ENCODE peak calls at places on chromosomes 4 and X, in ten cellular contexts. One of them, this sample, is unnamed.

GRCh38 chrX:68833855-68834331 is 5.1 kb downstream of the EFNB1 start:
- DNase-seq in globus pallidus: no peak
- DNase-seq in activated CD4-positive, alpha-beta T cell treated with anti-CD3 and anti-CD28 coated beads, Interleukin-2, amount 50 U/mL, for 1 hour: no peak
- DNase-seq in head of caudate nucleus: no peak
- DNase-seq in Caco-2: no peak
- DNase-seq in stimulated activated CD4-positive, alpha-beta T cell treated with anti-CD3 and anti-CD28 coated beads, Interleukin-15, amount 100 ng/mL, for 1 hour: no peak
- DNase-seq in HepG2: no peak
- DNase-seq in stimulated activated CD8-positive, alpha-beta memory T cell treated with anti-CD3 and anti-CD28 coated beads, Interleukin-15, amount 100 ng/mL, for 24 hours: no peak
- DNase-seq in aorta: no peak
- DNase-seq in NCI-H1436: no peak
- DNase-seq in this sample: peak; percentile 45

GRCh38 chrX:125436855-125437254 is 117.2 kb downstream of the TEX13C start:
- DNase-seq in head of caudate nucleus: no peak
- DNase-seq in globus pallidus: peak; percentile 0
- DNase-seq in HepG2: no peak
- DNase-seq in NCI-H1436: peak; percentile 0
- DNase-seq in aorta: no peak
- DNase-seq in Caco-2: peak; percentile 20
- DNase-seq in activated CD4-positive, alpha-beta T cell treated with anti-CD3 and anti-CD28 coated beads, Interleukin-2, amount 50 U/mL, for 1 hour: no peak
- DNase-seq in stimulated activated CD8-positive, alpha-beta memory T cell treated with anti-CD3 and anti-CD28 coated beads, Interleukin-15, amount 100 ng/mL, for 24 hours: no peak
- DNase-seq in stimulated activated CD4-positive, alpha-beta T cell treated with anti-CD3 and anti-CD28 coated beads, Interleukin-15, amount 100 ng/mL, for 1 hour: no peak
- DNase-seq in this sample: no peak

GRCh38 chrX:12426420-12426819 is 288.1 kb downstream of the FRMPD4 start:
- DNase-seq in aorta: no peak
- DNase-seq in Caco-2: no peak
- DNase-seq in globus pallidus: no peak
- DNase-seq in NCI-H1436: no peak
- DNase-seq in stimulated activated CD4-positive, alpha-beta T cell treated with anti-CD3 and anti-CD28 coated beads, Interleukin-15, amount 100 ng/mL, for 1 hour: no peak
- DNase-seq in HepG2: no peak
- DNase-seq in head of caudate nucleus: no peak
- DNase-seq in stimulated activated CD8-positive, alpha-beta memory T cell treated with anti-CD3 and anti-CD28 coated beads, Interleukin-15, amount 100 ng/mL, for 24 hours: no peak
- DNase-seq in activated CD4-positive, alpha-beta T cell treated with anti-CD3 and anti-CD28 coated beads, Interleukin-2, amount 50 U/mL, for 1 hour: no peak
- DNase-seq in this sample: no peak

GRCh38 chrX:136271300-136271699 is 20.1 kb upstream of the MAP7D3 start:
- DNase-seq in HepG2: no peak
- DNase-seq in Caco-2: no peak
- DNase-seq in globus pallidus: no peak
- DNase-seq in head of caudate nucleus: no peak
- DNase-seq in NCI-H1436: no peak
- DNase-seq in activated CD4-positive, alpha-beta T cell treated with anti-CD3 and anti-CD28 coated beads, Interleukin-2, amount 50 U/mL, for 1 hour: no peak
- DNase-seq in stimulated activated CD4-positive, alpha-beta T cell treated with anti-CD3 and anti-CD28 coated beads, Interleukin-15, amount 100 ng/mL, for 1 hour: no peak
- DNase-seq in aorta: no peak
- DNase-seq in stimulated activated CD8-positive, alpha-beta memory T cell treated with anti-CD3 and anti-CD28 coated beads, Interleukin-15, amount 100 ng/mL, for 24 hours: no peak
- DNase-seq in this sample: no peak

GRCh38 chrX:109533631-109534030 is 3.0 kb upstream of the NXT2 start:
- DNase-seq in aorta: no peak
- DNase-seq in stimulated activated CD4-positive, alpha-beta T cell treated with anti-CD3 and anti-CD28 coated beads, Interleukin-15, amount 100 ng/mL, for 1 hour: no peak
- DNase-seq in globus pallidus: no peak
- DNase-seq in head of caudate nucleus: no peak
- DNase-seq in stimulated activated CD8-positive, alpha-beta memory T cell treated with anti-CD3 and anti-CD28 coated beads, Interleukin-15, amount 100 ng/mL, for 24 hours: no peak
- DNase-seq in Caco-2: no peak
- DNase-seq in NCI-H1436: no peak
- DNase-seq in activated CD4-positive, alpha-beta T cell treated with anti-CD3 and anti-CD28 coated beads, Interleukin-2, amount 50 U/mL, for 1 hour: no peak
- DNase-seq in HepG2: no peak
- DNase-seq in this sample: no peak

GRCh38 chr4:95059630-95060029 is 301.9 kb downstream of the BMPR1B start:
- DNase-seq in stimulated activated CD4-positive, alpha-beta T cell treated with anti-CD3 and anti-CD28 coated beads, Interleukin-15, amount 100 ng/mL, for 1 hour: no peak
- DNase-seq in head of caudate nucleus: no peak
- DNase-seq in globus pallidus: no peak
- DNase-seq in HepG2: no peak
- DNase-seq in activated CD4-positive, alpha-beta T cell treated with anti-CD3 and anti-CD28 coated beads, Interleukin-2, amount 50 U/mL, for 1 hour: no peak
- DNase-seq in stimulated activated CD8-positive, alpha-beta memory T cell treated with anti-CD3 and anti-CD28 coated beads, Interleukin-15, amount 100 ng/mL, for 24 hours: no peak
- DNase-seq in Caco-2: no peak
- DNase-seq in NCI-H1436: no peak
- DNase-seq in aorta: no peak
- DNase-seq in this sample: no peak

GRCh38 chrX:17654116-17654515 is 83.2 kb upstream of the SCML1 start:
- DNase-seq in HepG2: no peak
- DNase-seq in Caco-2: no peak
- DNase-seq in stimulated activated CD8-positive, alpha-beta memory T cell treated with anti-CD3 and anti-CD28 coated beads, Interleukin-15, amount 100 ng/mL, for 24 hours: no peak
- DNase-seq in stimulated activated CD4-positive, alpha-beta T cell treated with anti-CD3 and anti-CD28 coated beads, Interleukin-15, amount 100 ng/mL, for 1 hour: peak; percentile 23
- DNase-seq in globus pallidus: no peak
- DNase-seq in NCI-H1436: no peak
- DNase-seq in head of caudate nucleus: no peak
- DNase-seq in activated CD4-positive, alpha-beta T cell treated with anti-CD3 and anti-CD28 coated beads, Interleukin-2, amount 50 U/mL, for 1 hour: peak; percentile 27
- DNase-seq in aorta: no peak
- DNase-seq in this sample: no peak

GRCh38 chr4:87543835-87544461 is 14.8 kb upstream of the SPARCL1 start:
- DNase-seq in stimulated activated CD8-positive, alpha-beta memory T cell treated with anti-CD3 and anti-CD28 coated beads, Interleukin-15, amount 100 ng/mL, for 24 hours: no peak
- DNase-seq in Caco-2: peak; percentile 29
- DNase-seq in NCI-H1436: no peak
- DNase-seq in stimulated activated CD4-positive, alpha-beta T cell treated with anti-CD3 and anti-CD28 coated beads, Interleukin-15, amount 100 ng/mL, for 1 hour: no peak
- DNase-seq in activated CD4-positive, alpha-beta T cell treated with anti-CD3 and anti-CD28 coated beads, Interleukin-2, amount 50 U/mL, for 1 hour: no peak
- DNase-seq in aorta: no peak
- DNase-seq in head of caudate nucleus: peak; percentile 58
- DNase-seq in globus pallidus: peak; percentile 76
- DNase-seq in HepG2: peak; percentile 4
- DNase-seq in this sample: no peak

GRCh38 chr4:38371391-38371851 is 292.6 kb upstream of the KLF3 start:
- DNase-seq in stimulated activated CD4-positive, alpha-beta T cell treated with anti-CD3 and anti-CD28 coated beads, Interleukin-15, amount 100 ng/mL, for 1 hour: no peak
- DNase-seq in head of caudate nucleus: no peak
- DNase-seq in HepG2: no peak
- DNase-seq in aorta: no peak
- DNase-seq in stimulated activated CD8-positive, alpha-beta memory T cell treated with anti-CD3 and anti-CD28 coated beads, Interleukin-15, amount 100 ng/mL, for 24 hours: no peak
- DNase-seq in activated CD4-positive, alpha-beta T cell treated with anti-CD3 and anti-CD28 coated beads, Interleukin-2, amount 50 U/mL, for 1 hour: no peak
- DNase-seq in NCI-H1436: no peak
- DNase-seq in Caco-2: no peak
- DNase-seq in globus pallidus: no peak
- DNase-seq in this sample: no peak

GRCh38 chrX:23907496-23908218 is at the start of the genes APOO and CXorf58:
- DNase-seq in activated CD4-positive, alpha-beta T cell treated with anti-CD3 and anti-CD28 coated beads, Interleukin-2, amount 50 U/mL, for 1 hour: peak; percentile 88
- DNase-seq in HepG2: peak; percentile 81
- DNase-seq in Caco-2: peak; percentile 92
- DNase-seq in head of caudate nucleus: peak; percentile 92
- DNase-seq in stimulated activated CD4-positive, alpha-beta T cell treated with anti-CD3 and anti-CD28 coated beads, Interleukin-15, amount 100 ng/mL, for 1 hour: peak; percentile 80
- DNase-seq in aorta: peak; percentile 96
- DNase-seq in globus pallidus: peak; percentile 90
- DNase-seq in stimulated activated CD8-positive, alpha-beta memory T cell treated with anti-CD3 and anti-CD28 coated beads, Interleukin-15, amount 100 ng/mL, for 24 hours: peak; percentile 63
- DNase-seq in NCI-H1436: peak; percentile 84
- DNase-seq in this sample: peak; percentile 93

GRCh38 chrX:123339201-123339905 is 155.3 kb downstream of the GRIA3 start:
- DNase-seq in globus pallidus: no peak
- DNase-seq in stimulated activated CD4-positive, alpha-beta T cell treated with anti-CD3 and anti-CD28 coated beads, Interleukin-15, amount 100 ng/mL, for 1 hour: no peak
- DNase-seq in activated CD4-positive, alpha-beta T cell treated with anti-CD3 and anti-CD28 coated beads, Interleukin-2, amount 50 U/mL, for 1 hour: no peak
- DNase-seq in HepG2: no peak
- DNase-seq in stimulated activated CD8-positive, alpha-beta memory T cell treated with anti-CD3 and anti-CD28 coated beads, Interleukin-15, amount 100 ng/mL, for 24 hours: no peak
- DNase-seq in NCI-H1436: no peak
- DNase-seq in aorta: no peak
- DNase-seq in head of caudate nucleus: no peak
- DNase-seq in Caco-2: no peak
- DNase-seq in this sample: no peak

GRCh38 chrX:131778269-131779218 is 234.7 kb downstream of the OR13H1 start:
- DNase-seq in head of caudate nucleus: no peak
- DNase-seq in stimulated activated CD8-positive, alpha-beta memory T cell treated with anti-CD3 and anti-CD28 coated beads, Interleukin-15, amount 100 ng/mL, for 24 hours: no peak
- DNase-seq in Caco-2: no peak
- DNase-seq in HepG2: no peak
- DNase-seq in globus pallidus: no peak
- DNase-seq in activated CD4-positive, alpha-beta T cell treated with anti-CD3 and anti-CD28 coated beads, Interleukin-2, amount 50 U/mL, for 1 hour: no peak
- DNase-seq in stimulated activated CD4-positive, alpha-beta T cell treated with anti-CD3 and anti-CD28 coated beads, Interleukin-15, amount 100 ng/mL, for 1 hour: no peak
- DNase-seq in aorta: no peak
- DNase-seq in NCI-H1436: no peak
- DNase-seq in this sample: peak; percentile 79

GRCh38 chr4:139208404-139208945 is 31.5 kb upstream of the ELF2 start:
- DNase-seq in activated CD4-positive, alpha-beta T cell treated with anti-CD3 and anti-CD28 coated beads, Interleukin-2, amount 50 U/mL, for 1 hour: no peak
- DNase-seq in Caco-2: no peak
- DNase-seq in aorta: no peak
- DNase-seq in stimulated activated CD4-positive, alpha-beta T cell treated with anti-CD3 and anti-CD28 coated beads, Interleukin-15, amount 100 ng/mL, for 1 hour: no peak
- DNase-seq in globus pallidus: no peak
- DNase-seq in NCI-H1436: no peak
- DNase-seq in HepG2: peak; percentile 16
- DNase-seq in stimulated activated CD8-positive, alpha-beta memory T cell treated with anti-CD3 and anti-CD28 coated beads, Interleukin-15, amount 100 ng/mL, for 24 hours: no peak
- DNase-seq in head of caudate nucleus: no peak
- DNase-seq in this sample: no peak

GRCh38 chr4:112280657-112281056 is 5.0 kb downstream of the TIFA start:
- DNase-seq in HepG2: no peak
- DNase-seq in aorta: no peak
- DNase-seq in activated CD4-positive, alpha-beta T cell treated with anti-CD3 and anti-CD28 coated beads, Interleukin-2, amount 50 U/mL, for 1 hour: no peak
- DNase-seq in head of caudate nucleus: no peak
- DNase-seq in Caco-2: no peak
- DNase-seq in NCI-H1436: no peak
- DNase-seq in globus pallidus: no peak
- DNase-seq in stimulated activated CD4-positive, alpha-beta T cell treated with anti-CD3 and anti-CD28 coated beads, Interleukin-15, amount 100 ng/mL, for 1 hour: no peak
- DNase-seq in stimulated activated CD8-positive, alpha-beta memory T cell treated with anti-CD3 and anti-CD28 coated beads, Interleukin-15, amount 100 ng/mL, for 24 hours: no peak
- DNase-seq in this sample: no peak

GRCh38 chr4:87241341-87241740 is 20.9 kb upstream of the KLHL8 start:
- DNase-seq in aorta: no peak
- DNase-seq in globus pallidus: no peak
- DNase-seq in NCI-H1436: no peak
- DNase-seq in activated CD4-positive, alpha-beta T cell treated with anti-CD3 and anti-CD28 coated beads, Interleukin-2, amount 50 U/mL, for 1 hour: no peak
- DNase-seq in head of caudate nucleus: no peak
- DNase-seq in stimulated activated CD4-positive, alpha-beta T cell treated with anti-CD3 and anti-CD28 coated beads, Interleukin-15, amount 100 ng/mL, for 1 hour: no peak
- DNase-seq in stimulated activated CD8-positive, alpha-beta memory T cell treated with anti-CD3 and anti-CD28 coated beads, Interleukin-15, amount 100 ng/mL, for 24 hours: no peak
- DNase-seq in HepG2: no peak
- DNase-seq in Caco-2: no peak
- DNase-seq in this sample: no peak

GRCh38 chrX:27619975-27620374 is 29.8 kb downstream of the DCAF8L2 start:
- DNase-seq in Caco-2: peak; percentile 5
- DNase-seq in head of caudate nucleus: no peak
- DNase-seq in aorta: no peak
- DNase-seq in NCI-H1436: no peak
- DNase-seq in HepG2: peak; percentile 5
- DNase-seq in stimulated activated CD8-positive, alpha-beta memory T cell treated with anti-CD3 and anti-CD28 coated beads, Interleukin-15, amount 100 ng/mL, for 24 hours: no peak
- DNase-seq in activated CD4-positive, alpha-beta T cell treated with anti-CD3 and anti-CD28 coated beads, Interleukin-2, amount 50 U/mL, for 1 hour: no peak
- DNase-seq in stimulated activated CD4-positive, alpha-beta T cell treated with anti-CD3 and anti-CD28 coated beads, Interleukin-15, amount 100 ng/mL, for 1 hour: no peak
- DNase-seq in globus pallidus: no peak
- DNase-seq in this sample: no peak

GRCh38 chrX:47129879-47130358 is 14.6 kb downstream of the NDUFB11 start:
- DNase-seq in HepG2: no peak
- DNase-seq in activated CD4-positive, alpha-beta T cell treated with anti-CD3 and anti-CD28 coated beads, Interleukin-2, amount 50 U/mL, for 1 hour: no peak
- DNase-seq in head of caudate nucleus: peak; percentile 1
- DNase-seq in Caco-2: no peak
- DNase-seq in NCI-H1436: no peak
- DNase-seq in stimulated activated CD4-positive, alpha-beta T cell treated with anti-CD3 and anti-CD28 coated beads, Interleukin-15, amount 100 ng/mL, for 1 hour: no peak
- DNase-seq in stimulated activated CD8-positive, alpha-beta memory T cell treated with anti-CD3 and anti-CD28 coated beads, Interleukin-15, amount 100 ng/mL, for 24 hours: no peak
- DNase-seq in aorta: no peak
- DNase-seq in globus pallidus: peak; percentile 20
- DNase-seq in this sample: peak; percentile 5

GRCh38 chr4:139214039-139214534 is 37.1 kb upstream of the ELF2 start:
- DNase-seq in HepG2: peak; percentile 69
- DNase-seq in stimulated activated CD4-positive, alpha-beta T cell treated with anti-CD3 and anti-CD28 coated beads, Interleukin-15, amount 100 ng/mL, for 1 hour: no peak
- DNase-seq in Caco-2: no peak
- DNase-seq in globus pallidus: no peak
- DNase-seq in stimulated activated CD8-positive, alpha-beta memory T cell treated with anti-CD3 and anti-CD28 coated beads, Interleukin-15, amount 100 ng/mL, for 24 hours: no peak
- DNase-seq in activated CD4-positive, alpha-beta T cell treated with anti-CD3 and anti-CD28 coated beads, Interleukin-2, amount 50 U/mL, for 1 hour: no peak
- DNase-seq in NCI-H1436: peak; percentile 66
- DNase-seq in head of caudate nucleus: no peak
- DNase-seq in aorta: no peak
- DNase-seq in this sample: no peak

GRCh38 chr4:126495163-126495752 is 1137.5 kb upstream of the INTU start:
- DNase-seq in stimulated activated CD8-positive, alpha-beta memory T cell treated with anti-CD3 and anti-CD28 coated beads, Interleukin-15, amount 100 ng/mL, for 24 hours: no peak
- DNase-seq in HepG2: no peak
- DNase-seq in stimulated activated CD4-positive, alpha-beta T cell treated with anti-CD3 and anti-CD28 coated beads, Interleukin-15, amount 100 ng/mL, for 1 hour: no peak
- DNase-seq in Caco-2: no peak
- DNase-seq in globus pallidus: no peak
- DNase-seq in head of caudate nucleus: no peak
- DNase-seq in aorta: no peak
- DNase-seq in NCI-H1436: no peak
- DNase-seq in activated CD4-positive, alpha-beta T cell treated with anti-CD3 and anti-CD28 coated beads, Interleukin-2, amount 50 U/mL, for 1 hour: no peak
- DNase-seq in this sample: no peak

GRCh38 chr4:107248571-107248970 is 212.5 kb upstream of the DKK2 start:
- DNase-seq in NCI-H1436: no peak
- DNase-seq in stimulated activated CD4-positive, alpha-beta T cell treated with anti-CD3 and anti-CD28 coated beads, Interleukin-15, amount 100 ng/mL, for 1 hour: no peak
- DNase-seq in HepG2: no peak
- DNase-seq in aorta: no peak
- DNase-seq in head of caudate nucleus: no peak
- DNase-seq in Caco-2: no peak
- DNase-seq in activated CD4-positive, alpha-beta T cell treated with anti-CD3 and anti-CD28 coated beads, Interleukin-2, amount 50 U/mL, for 1 hour: no peak
- DNase-seq in globus pallidus: no peak
- DNase-seq in stimulated activated CD8-positive, alpha-beta memory T cell treated with anti-CD3 and anti-CD28 coated beads, Interleukin-15, amount 100 ng/mL, for 24 hours: no peak
- DNase-seq in this sample: no peak

GRCh38 chr4:86092684-86093083 is 267.2 kb downstream of the MAPK10 start:
- DNase-seq in NCI-H1436: no peak
- DNase-seq in globus pallidus: no peak
- DNase-seq in head of caudate nucleus: no peak
- DNase-seq in HepG2: no peak
- DNase-seq in activated CD4-positive, alpha-beta T cell treated with anti-CD3 and anti-CD28 coated beads, Interleukin-2, amount 50 U/mL, for 1 hour: no peak
- DNase-seq in stimulated activated CD4-positive, alpha-beta T cell treated with anti-CD3 and anti-CD28 coated beads, Interleukin-15, amount 100 ng/mL, for 1 hour: no peak
- DNase-seq in aorta: no peak
- DNase-seq in stimulated activated CD8-positive, alpha-beta memory T cell treated with anti-CD3 and anti-CD28 coated beads, Interleukin-15, amount 100 ng/mL, for 24 hours: no peak
- DNase-seq in Caco-2: no peak
- DNase-seq in this sample: no peak

GRCh38 chr4:139761461-139761860 is 95.8 kb downstream of the MGST2 start:
- DNase-seq in HepG2: peak; percentile 82
- DNase-seq in globus pallidus: no peak
- DNase-seq in Caco-2: peak; percentile 29
- DNase-seq in activated CD4-positive, alpha-beta T cell treated with anti-CD3 and anti-CD28 coated beads, Interleukin-2, amount 50 U/mL, for 1 hour: no peak
- DNase-seq in stimulated activated CD8-positive, alpha-beta memory T cell treated with anti-CD3 and anti-CD28 coated beads, Interleukin-15, amount 100 ng/mL, for 24 hours: no peak
- DNase-seq in aorta: no peak
- DNase-seq in stimulated activated CD4-positive, alpha-beta T cell treated with anti-CD3 and anti-CD28 coated beads, Interleukin-15, amount 100 ng/mL, for 1 hour: no peak
- DNase-seq in head of caudate nucleus: no peak
- DNase-seq in NCI-H1436: no peak
- DNase-seq in this sample: no peak

GRCh38 chr4:108953941-108954340 is 191.1 kb upstream of the ETNPPL start:
- DNase-seq in stimulated activated CD4-positive, alpha-beta T cell treated with anti-CD3 and anti-CD28 coated beads, Interleukin-15, amount 100 ng/mL, for 1 hour: no peak
- DNase-seq in NCI-H1436: no peak
- DNase-seq in HepG2: no peak
- DNase-seq in aorta: no peak
- DNase-seq in Caco-2: no peak
- DNase-seq in stimulated activated CD8-positive, alpha-beta memory T cell treated with anti-CD3 and anti-CD28 coated beads, Interleukin-15, amount 100 ng/mL, for 24 hours: no peak
- DNase-seq in globus pallidus: no peak
- DNase-seq in head of caudate nucleus: no peak
- DNase-seq in activated CD4-positive, alpha-beta T cell treated with anti-CD3 and anti-CD28 coated beads, Interleukin-2, amount 50 U/mL, for 1 hour: no peak
- DNase-seq in this sample: no peak